ENCODE peak calls at places on chromosomes 13 and 19, in eight cellular contexts. One of them, this sample, is unnamed.

GRCh38 chr19:2488405-2488941 is 12.5 kb downstream of the GADD45B start:
- DNase-seq in glutamatergic neuron: no peak
- DNase-seq in CD8-positive, alpha-beta T cell: no peak
- DNase-seq in body of pancreas: no peak
- DNase-seq in kidney: no peak
- DNase-seq in thoracic aorta: no peak
- DNase-seq in transverse colon: peak; percentile 73
- DNase-seq in psoas muscle: no peak
- DNase-seq in this sample: no peak

GRCh38 chr19:1231729-1232128 is 6.1 kb downstream of the CBARP start:
- DNase-seq in glutamatergic neuron: no peak
- DNase-seq in CD8-positive, alpha-beta T cell: no peak
- DNase-seq in body of pancreas: no peak
- DNase-seq in kidney: no peak
- DNase-seq in thoracic aorta: no peak
- DNase-seq in transverse colon: no peak
- DNase-seq in psoas muscle: no peak
- DNase-seq in this sample: no peak

GRCh38 chr19:34082289-34083077 is 89.8 kb upstream of the LSM14A start:
- DNase-seq in glutamatergic neuron: peak; percentile 37
- DNase-seq in CD8-positive, alpha-beta T cell: no peak
- DNase-seq in body of pancreas: no peak
- DNase-seq in kidney: no peak
- DNase-seq in thoracic aorta: no peak
- DNase-seq in transverse colon: no peak
- DNase-seq in psoas muscle: no peak
- DNase-seq in this sample: no peak

GRCh38 chr19:55113570-55114039 is 3.8 kb downstream of the PPP1R12C start:
- DNase-seq in glutamatergic neuron: peak; percentile 83
- DNase-seq in CD8-positive, alpha-beta T cell: no peak
- DNase-seq in body of pancreas: peak; percentile 77
- DNase-seq in kidney: peak; percentile 96
- DNase-seq in thoracic aorta: peak; percentile 92
- DNase-seq in transverse colon: peak; percentile 81
- DNase-seq in psoas muscle: peak; percentile 91
- DNase-seq in this sample: peak; percentile 77

GRCh38 chr13:107883561-107884175 is 331.7 kb downstream of the LIG4 start:
- DNase-seq in glutamatergic neuron: no peak
- DNase-seq in CD8-positive, alpha-beta T cell: no peak
- DNase-seq in body of pancreas: peak; percentile 16
- DNase-seq in kidney: no peak
- DNase-seq in thoracic aorta: no peak
- DNase-seq in transverse colon: no peak
- DNase-seq in psoas muscle: no peak
- DNase-seq in this sample: no peak

GRCh38 chr19:29928831-29929230 is 13.2 kb upstream of the URI1 start:
- DNase-seq in glutamatergic neuron: no peak
- DNase-seq in CD8-positive, alpha-beta T cell: no peak
- DNase-seq in body of pancreas: no peak
- DNase-seq in kidney: no peak
- DNase-seq in thoracic aorta: no peak
- DNase-seq in transverse colon: no peak
- DNase-seq in psoas muscle: no peak
- DNase-seq in this sample: no peak

GRCh38 chr13:67224148-67224846 is 5.8 kb downstream of the PCDH9 start:
- DNase-seq in glutamatergic neuron: peak; percentile 68
- DNase-seq in CD8-positive, alpha-beta T cell: no peak
- DNase-seq in body of pancreas: peak; percentile 89
- DNase-seq in kidney: peak; percentile 92
- DNase-seq in thoracic aorta: peak; percentile 33
- DNase-seq in transverse colon: peak; percentile 64
- DNase-seq in psoas muscle: peak; percentile 82
- DNase-seq in this sample: peak; percentile 64

GRCh38 chr13:114067381-114067885 is 65.0 kb downstream of the RASA3 start:
- DNase-seq in glutamatergic neuron: no peak
- DNase-seq in CD8-positive, alpha-beta T cell: no peak
- DNase-seq in body of pancreas: no peak
- DNase-seq in kidney: peak; percentile 51
- DNase-seq in thoracic aorta: no peak
- DNase-seq in transverse colon: no peak
- DNase-seq in psoas muscle: no peak
- DNase-seq in this sample: no peak

GRCh38 chr13:72651196-72651595 is 76.2 kb downstream of the MZT1 start:
- DNase-seq in glutamatergic neuron: no peak
- DNase-seq in CD8-positive, alpha-beta T cell: no peak
- DNase-seq in body of pancreas: no peak
- DNase-seq in kidney: no peak
- DNase-seq in thoracic aorta: no peak
- DNase-seq in transverse colon: no peak
- DNase-seq in psoas muscle: no peak
- DNase-seq in this sample: no peak

GRCh38 chr13:98771838-98772611 is 19.6 kb upstream of the SLC15A1 start:
- DNase-seq in glutamatergic neuron: no peak
- DNase-seq in CD8-positive, alpha-beta T cell: no peak
- DNase-seq in body of pancreas: peak; percentile 57
- DNase-seq in kidney: no peak
- DNase-seq in thoracic aorta: no peak
- DNase-seq in transverse colon: no peak
- DNase-seq in psoas muscle: no peak
- DNase-seq in this sample: no peak

GRCh38 chr19:29586401-29586800 is 19.7 kb upstream of the POP4 start:
- DNase-seq in glutamatergic neuron: no peak
- DNase-seq in CD8-positive, alpha-beta T cell: no peak
- DNase-seq in body of pancreas: no peak
- DNase-seq in kidney: no peak
- DNase-seq in thoracic aorta: no peak
- DNase-seq in transverse colon: no peak
- DNase-seq in psoas muscle: no peak
- DNase-seq in this sample: no peak

GRCh38 chr19:46326608-46327007 is 20.3 kb upstream of the PPP5C start:
- DNase-seq in glutamatergic neuron: no peak
- DNase-seq in CD8-positive, alpha-beta T cell: no peak
- DNase-seq in body of pancreas: no peak
- DNase-seq in kidney: no peak
- DNase-seq in thoracic aorta: no peak
- DNase-seq in transverse colon: no peak
- DNase-seq in psoas muscle: no peak
- DNase-seq in this sample: no peak

GRCh38 chr13:105048685-105049084 is 1486.8 kb downstream of the EFNB2 start:
- DNase-seq in glutamatergic neuron: peak; percentile 51
- DNase-seq in CD8-positive, alpha-beta T cell: no peak
- DNase-seq in body of pancreas: no peak
- DNase-seq in kidney: no peak
- DNase-seq in thoracic aorta: no peak
- DNase-seq in transverse colon: no peak
- DNase-seq in psoas muscle: no peak
- DNase-seq in this sample: no peak

GRCh38 chr13:105050696-105051095 is 1484.8 kb downstream of the EFNB2 start:
- DNase-seq in glutamatergic neuron: no peak
- DNase-seq in CD8-positive, alpha-beta T cell: no peak
- DNase-seq in body of pancreas: no peak
- DNase-seq in kidney: no peak
- DNase-seq in thoracic aorta: no peak
- DNase-seq in transverse colon: no peak
- DNase-seq in psoas muscle: no peak
- DNase-seq in this sample: no peak

DNA sequence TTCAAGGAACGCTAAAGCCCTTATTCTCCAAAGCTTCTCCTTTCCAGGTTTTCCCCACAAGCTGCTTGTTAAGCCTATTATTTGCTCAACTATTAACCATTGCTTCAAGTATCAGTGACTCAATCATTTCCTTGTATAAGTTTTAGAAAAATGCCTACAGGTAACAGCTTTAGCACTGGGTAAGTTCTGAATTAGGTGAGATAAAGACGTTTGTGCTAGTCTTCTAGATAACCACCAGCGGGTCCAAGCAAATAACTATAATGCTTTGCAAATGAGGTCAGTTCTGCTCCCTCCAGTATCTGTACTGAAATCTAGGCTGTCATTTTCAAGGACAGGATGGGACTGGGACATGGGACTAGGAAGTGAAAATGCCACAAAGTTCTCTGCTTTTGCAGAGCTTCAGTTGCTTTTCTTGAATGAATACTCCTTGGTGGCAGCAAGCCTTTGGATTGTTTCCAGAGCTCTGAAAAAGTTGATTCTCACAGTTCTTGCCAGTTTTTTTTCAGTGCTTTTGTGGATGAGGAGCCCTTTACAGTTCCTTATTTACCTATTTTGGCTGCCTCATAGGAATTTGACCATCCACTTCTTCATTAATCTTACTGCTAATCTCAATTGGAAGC is 1487.7 kb downstream of the EFNB2 start:
- DNase-seq in glutamatergic neuron: no peak
- DNase-seq in CD8-positive, alpha-beta T cell: no peak
- DNase-seq in body of pancreas: no peak
- DNase-seq in kidney: no peak
- DNase-seq in thoracic aorta: no peak
- DNase-seq in transverse colon: no peak
- DNase-seq in psoas muscle: no peak
- DNase-seq in this sample: no peak
- TF ChIP-seq CTCF in glutamatergic neuron: no peak
- TF ChIP-seq CTCF in CD8-positive, alpha-beta T cell: no peak
- TF ChIP-seq CTCF in body of pancreas: no peak
- TF ChIP-seq CTCF in kidney: no peak
- TF ChIP-seq CTCF in thoracic aorta: no peak
- TF ChIP-seq CTCF in transverse colon: no peak
- TF ChIP-seq CTCF in psoas muscle: no peak
- TF ChIP-seq CTCF in this sample: no peak

GRCh38 chr19:37716140-37716539 is 3.4 kb downstream of the ZNF607 start:
- DNase-seq in glutamatergic neuron: no peak
- DNase-seq in CD8-positive, alpha-beta T cell: no peak
- DNase-seq in body of pancreas: no peak
- DNase-seq in kidney: no peak
- DNase-seq in thoracic aorta: no peak
- DNase-seq in transverse colon: no peak
- DNase-seq in psoas muscle: no peak
- DNase-seq in this sample: no peak
- TF ChIP-seq CTCF in glutamatergic neuron: no peak
- TF ChIP-seq CTCF in CD8-positive, alpha-beta T cell: no peak
- TF ChIP-seq CTCF in body of pancreas: no peak
- TF ChIP-seq CTCF in kidney: no peak
- TF ChIP-seq CTCF in thoracic aorta: no peak
- TF ChIP-seq CTCF in transverse colon: no peak
- TF ChIP-seq CTCF in psoas muscle: no peak
- TF ChIP-seq CTCF in this sample: no peak

DNA sequence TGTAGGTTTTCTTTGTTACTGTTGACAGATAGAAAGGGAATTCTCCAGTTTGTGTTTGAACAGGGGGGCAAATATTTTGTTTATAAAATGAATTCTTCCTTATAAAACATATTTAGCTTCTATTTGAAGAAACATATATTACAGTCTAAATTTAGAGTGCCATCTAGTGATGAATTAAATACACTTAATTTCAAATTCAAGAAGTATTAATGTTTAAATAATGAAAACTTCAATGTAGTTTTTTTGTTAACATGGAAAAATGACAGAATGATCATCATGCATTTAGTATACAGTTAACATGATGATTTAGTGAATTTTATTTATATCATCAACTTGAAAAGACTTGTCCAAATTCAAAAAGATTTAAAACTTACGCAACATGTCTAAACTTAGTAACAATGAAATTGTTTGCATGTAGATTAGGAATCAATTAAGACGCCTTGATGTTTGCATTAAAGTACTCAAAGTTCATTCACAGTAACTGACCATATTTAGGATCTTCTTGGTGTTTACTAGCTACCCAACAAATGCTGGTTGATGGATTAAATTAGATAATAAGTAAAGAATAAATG is 765.9 kb upstream of the SLITRK1 start:
- DNase-seq in glutamatergic neuron: no peak
- DNase-seq in CD8-positive, alpha-beta T cell: no peak
- DNase-seq in body of pancreas: no peak
- DNase-seq in kidney: no peak
- DNase-seq in thoracic aorta: no peak
- DNase-seq in transverse colon: no peak
- DNase-seq in psoas muscle: no peak
- DNase-seq in this sample: no peak
- TF ChIP-seq CTCF in glutamatergic neuron: no peak
- TF ChIP-seq CTCF in CD8-positive, alpha-beta T cell: no peak
- TF ChIP-seq CTCF in body of pancreas: no peak
- TF ChIP-seq CTCF in kidney: no peak
- TF ChIP-seq CTCF in thoracic aorta: peak; percentile 15
- TF ChIP-seq CTCF in transverse colon: no peak
- TF ChIP-seq CTCF in psoas muscle: no peak
- TF ChIP-seq CTCF in this sample: no peak

GRCh38 chr13:97498419-97498818 is 64.5 kb downstream of the RAP2A start:
- DNase-seq in glutamatergic neuron: no peak
- DNase-seq in CD8-positive, alpha-beta T cell: no peak
- DNase-seq in body of pancreas: no peak
- DNase-seq in kidney: no peak
- DNase-seq in thoracic aorta: no peak
- DNase-seq in transverse colon: no peak
- DNase-seq in psoas muscle: no peak
- DNase-seq in this sample: no peak
- TF ChIP-seq CTCF in glutamatergic neuron: no peak
- TF ChIP-seq CTCF in CD8-positive, alpha-beta T cell: no peak
- TF ChIP-seq CTCF in body of pancreas: no peak
- TF ChIP-seq CTCF in kidney: no peak
- TF ChIP-seq CTCF in thoracic aorta: no peak
- TF ChIP-seq CTCF in transverse colon: no peak
- TF ChIP-seq CTCF in psoas muscle: no peak
- TF ChIP-seq CTCF in this sample: no peak

DNA sequence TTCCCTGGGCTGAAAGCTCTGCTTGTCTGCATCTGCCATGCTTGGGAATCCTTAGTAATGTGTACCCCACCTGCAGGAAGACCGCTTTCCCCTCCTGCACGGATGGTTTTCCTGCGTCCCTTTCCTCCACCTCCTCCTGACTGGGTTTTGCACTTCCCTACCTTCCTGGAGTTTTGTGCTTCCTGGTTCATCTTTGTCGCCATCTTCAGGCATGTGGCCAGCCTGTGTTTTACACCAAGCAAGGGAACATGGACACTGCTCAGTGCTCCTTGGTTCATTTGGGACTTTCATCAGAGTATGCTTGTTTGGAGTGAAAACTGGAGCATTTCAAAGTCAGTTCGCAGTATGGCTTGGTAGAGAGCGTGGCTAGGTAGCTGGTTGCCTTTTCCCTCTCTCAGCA is 30.7 kb downstream of the ERICH6B start:
- DNase-seq in glutamatergic neuron: no peak
- DNase-seq in CD8-positive, alpha-beta T cell: no peak
- DNase-seq in body of pancreas: no peak
- DNase-seq in kidney: no peak
- DNase-seq in thoracic aorta: no peak
- DNase-seq in transverse colon: no peak
- DNase-seq in psoas muscle: no peak
- DNase-seq in this sample: peak; percentile 4
- TF ChIP-seq CTCF in glutamatergic neuron: no peak
- TF ChIP-seq CTCF in CD8-positive, alpha-beta T cell: no peak
- TF ChIP-seq CTCF in body of pancreas: no peak
- TF ChIP-seq CTCF in kidney: no peak
- TF ChIP-seq CTCF in thoracic aorta: no peak
- TF ChIP-seq CTCF in transverse colon: no peak
- TF ChIP-seq CTCF in psoas muscle: no peak
- TF ChIP-seq CTCF in this sample: no peak

GRCh38 chr19:43619262-43620060 is at the start of gene ZNF428:
- DNase-seq in glutamatergic neuron: peak; percentile 90
- DNase-seq in CD8-positive, alpha-beta T cell: peak; percentile 74
- DNase-seq in body of pancreas: peak; percentile 89
- DNase-seq in kidney: peak; percentile 95
- DNase-seq in thoracic aorta: peak; percentile 35
- DNase-seq in transverse colon: peak; percentile 87
- DNase-seq in psoas muscle: peak; percentile 94
- DNase-seq in this sample: peak; percentile 84
- TF ChIP-seq CTCF in glutamatergic neuron: no peak
- TF ChIP-seq CTCF in CD8-positive, alpha-beta T cell: no peak
- TF ChIP-seq CTCF in body of pancreas: no peak
- TF ChIP-seq CTCF in kidney: no peak
- TF ChIP-seq CTCF in thoracic aorta: no peak
- TF ChIP-seq CTCF in transverse colon: no peak
- TF ChIP-seq CTCF in psoas muscle: no peak
- TF ChIP-seq CTCF in this sample: no peak

GRCh38 chr13:94660695-94661324 is 51.5 kb downstream of the SOX21 start:
- DNase-seq in glutamatergic neuron: no peak
- DNase-seq in CD8-positive, alpha-beta T cell: no peak
- DNase-seq in body of pancreas: peak; percentile 12
- DNase-seq in kidney: no peak
- DNase-seq in thoracic aorta: no peak
- DNase-seq in transverse colon: no peak
- DNase-seq in psoas muscle: no peak
- DNase-seq in this sample: peak; percentile 15
- TF ChIP-seq CTCF in glutamatergic neuron: no peak
- TF ChIP-seq CTCF in CD8-positive, alpha-beta T cell: no peak
- TF ChIP-seq CTCF in body of pancreas: no peak
- TF ChIP-seq CTCF in kidney: no peak
- TF ChIP-seq CTCF in thoracic aorta: no peak
- TF ChIP-seq CTCF in transverse colon: no peak
- TF ChIP-seq CTCF in psoas muscle: no peak
- TF ChIP-seq CTCF in this sample: no peak

This sample was measured in endothelial cell.